ENCODE peak calls at places on chromosomes 7 and 10, in six cellular contexts. V is CD4-positive, alpha-beta T cell; D is endothelial cell; M is omental fat pad; W is H1; F is uterus. Y is an unnamed sample.

GRCh38 chr10:113820507-113820906 is 33.4 kb downstream of the DCLRE1A start:
- DNase-seq in V (no peak), D (peak), M (no peak), W (peak), F (no peak), Y (no peak)

GRCh38 chr10:124903119-124903518 is 38.8 kb upstream of the ZRANB1 start:
- DNase-seq in V (no peak), D (no peak), M (no peak), W (no peak), F (no peak), Y (no peak)

GRCh38 chr10:61834519-61834918 is 67.0 kb upstream of the ARID5B start:
- DNase-seq in V (no peak), D (no peak), M (no peak), W (no peak), F (no peak), Y (no peak)

GRCh38 chr7:31027161-31027965 is 24.7 kb upstream of the ADCYAP1R1 start:
- DNase-seq in V (no peak), D (peak), M (no peak), W (peak), F (peak), Y (peak)

GRCh38 chr10:17474595-17474994 is 20.2 kb upstream of the ST8SIA6 start:
- DNase-seq in V (no peak), D (no peak), M (no peak), W (no peak), F (no peak), Y (no peak)

GRCh38 chr10:69312537-69312936 is 34.2 kb downstream of the HK1 start:
- DNase-seq in V (no peak), D (no peak), M (no peak), W (no peak), F (no peak), Y (no peak)

GRCh38 chr10:9786101-9786500 is 1231.6 kb upstream of the CELF2 start:
- DNase-seq in V (no peak), D (no peak), M (no peak), W (no peak), F (no peak), Y (no peak)

GRCh38 chr10:100007239-100008141 is 2.3 kb downstream of the DNMBP start:
- DNase-seq in V (no peak), D (no peak), M (no peak), W (no peak), F (no peak), Y (no peak)

GRCh38 chr10:124590216-124591122 is 128.8 kb downstream of the LHPP start:
- DNase-seq in V (no peak), D (no peak), M (no peak), W (no peak), F (no peak), Y (no peak)

GRCh38 chr10:85012305-85012704 is 683.9 kb downstream of the CCSER2 start:
- DNase-seq in V (no peak), D (no peak), M (no peak), W (no peak), F (no peak), Y (no peak)

GRCh38 chr7:142303650-142304049 is 45.8 kb upstream of the PRSS58 start:
- DNase-seq in V (no peak), D (peak), M (no peak), W (no peak), F (no peak), Y (no peak)

GRCh38 chr7:37218956-37219355 is 229.7 kb downstream of the ELMO1 start:
- DNase-seq in V (no peak), D (no peak), M (no peak), W (no peak), F (no peak), Y (no peak)

GRCh38 chr10:5534051-5534821 is 9.5 kb downstream of the CALML3 start:
- DNase-seq in V (no peak), D (no peak), M (no peak), W (no peak), F (no peak), Y (peak)

GRCh38 chr7:27745064-27745583 is 5.2 kb downstream of the TAX1BP1 start:
- DNase-seq in V (no peak), D (peak), M (no peak), W (no peak), F (no peak), Y (no peak)

GRCh38 chr10:52256832-52257691 is 57.0 kb upstream of the DKK1 start:
- DNase-seq in V (no peak), D (no peak), M (no peak), W (no peak), F (no peak), Y (no peak)

GRCh38 chr10:18683427-18683826 is 24.2 kb downstream of the ARL5B start:
- DNase-seq in V (no peak), D (no peak), M (no peak), W (no peak), F (no peak), Y (no peak)

GRCh38 chr7:98815313-98815712 is 54.5 kb downstream of the TMEM130 start:
- DNase-seq in V (no peak), D (no peak), M (no peak), W (no peak), F (no peak), Y (no peak)

GRCh38 chr7:127751062-127751722 is 99.2 kb downstream of the SND1 start:
- DNase-seq in V (no peak), D (no peak), M (no peak), W (no peak), F (no peak), Y (no peak)

GRCh38 chr10:43203491-43204393 is 63.1 kb downstream of the RASGEF1A start:
- DNase-seq in V (no peak), D (peak), M (peak), W (peak), F (peak), Y (peak)

GRCh38 chr7:137992042-137992737 is 9.7 kb downstream of the CREB3L2 start:
- DNase-seq in V (no peak), D (no peak), M (no peak), W (no peak), F (no peak), Y (no peak)

GRCh38 chr10:20089884-20090283 is 273.7 kb downstream of the PLXDC2 start:
- DNase-seq in V (no peak), D (no peak), M (no peak), W (no peak), F (no peak), Y (no peak)

GRCh38 chr10:4595920-4596319 is 230.1 kb upstream of the AKR1E2 start:
- DNase-seq in V (no peak), D (no peak), M (no peak), W (no peak), F (no peak), Y (no peak)

GRCh38 chr10:128846927-128847326 is 620.1 kb upstream of the MGMT start:
- DNase-seq in V (no peak), D (no peak), M (no peak), W (peak), F (no peak), Y (no peak)

GRCh38 chr7:77415474-77415821 is 701 bp downstream of the GSAP start:
- DNase-seq in V (peak), D (no peak), M (no peak), W (peak), F (no peak), Y (no peak)

GRCh38 chr10:129742742-129743550 is 221.1 kb downstream of the EBF3 start:
- DNase-seq in V (no peak), D (no peak), M (no peak), W (peak), F (peak), Y (no peak)

GRCh38 chr10:119253433-119254174 is 46.2 kb downstream of the GRK5 start:
- DNase-seq in V (no peak), D (no peak), M (no peak), W (no peak), F (peak), Y (peak)

GRCh38 chr7:1745018-1745532 is 75.0 kb downstream of the ELFN1 start:
- DNase-seq in V (no peak), D (no peak), M (no peak), W (no peak), F (no peak), Y (no peak)

GRCh38 chr7:105769951-105770628 is 106.3 kb downstream of the ATXN7L1 start:
- DNase-seq in V (no peak), D (no peak), M (no peak), W (no peak), F (no peak), Y (no peak)

GRCh38 chr7:23712368-23713284 is 2.6 kb downstream of the STK31 start:
- DNase-seq in V (no peak), D (no peak), M (no peak), W (no peak), F (no peak), Y (no peak)

GRCh38 chr7:135434047-135434446 is 75.9 kb downstream of the CNOT4 start:
- DNase-seq in V (no peak), D (no peak), M (no peak), W (no peak), F (no peak), Y (no peak)

GRCh38 chr7:51731086-51731485 is 414.5 kb upstream of the COBL start:
- DNase-seq in V (no peak), D (no peak), M (no peak), W (peak), F (no peak), Y (no peak)

GRCh38 chr7:51732066-51732465 is 415.5 kb upstream of the COBL start:
- DNase-seq in V (no peak), D (no peak), M (no peak), W (no peak), F (no peak), Y (no peak)

GRCh38 chr7:51727441-51727840 is 410.8 kb upstream of the COBL start:
- DNase-seq in V (no peak), D (no peak), M (no peak), W (no peak), F (no peak), Y (no peak)

GRCh38 chr7:51732951-51733350 is 416.3 kb upstream of the COBL start:
- DNase-seq in V (no peak), D (no peak), M (no peak), W (no peak), F (no peak), Y (no peak)
- TF ChIP-seq CTCF in V (no peak), D (no peak), M (no peak), W (no peak), F (no peak), Y (no peak)

DNA sequence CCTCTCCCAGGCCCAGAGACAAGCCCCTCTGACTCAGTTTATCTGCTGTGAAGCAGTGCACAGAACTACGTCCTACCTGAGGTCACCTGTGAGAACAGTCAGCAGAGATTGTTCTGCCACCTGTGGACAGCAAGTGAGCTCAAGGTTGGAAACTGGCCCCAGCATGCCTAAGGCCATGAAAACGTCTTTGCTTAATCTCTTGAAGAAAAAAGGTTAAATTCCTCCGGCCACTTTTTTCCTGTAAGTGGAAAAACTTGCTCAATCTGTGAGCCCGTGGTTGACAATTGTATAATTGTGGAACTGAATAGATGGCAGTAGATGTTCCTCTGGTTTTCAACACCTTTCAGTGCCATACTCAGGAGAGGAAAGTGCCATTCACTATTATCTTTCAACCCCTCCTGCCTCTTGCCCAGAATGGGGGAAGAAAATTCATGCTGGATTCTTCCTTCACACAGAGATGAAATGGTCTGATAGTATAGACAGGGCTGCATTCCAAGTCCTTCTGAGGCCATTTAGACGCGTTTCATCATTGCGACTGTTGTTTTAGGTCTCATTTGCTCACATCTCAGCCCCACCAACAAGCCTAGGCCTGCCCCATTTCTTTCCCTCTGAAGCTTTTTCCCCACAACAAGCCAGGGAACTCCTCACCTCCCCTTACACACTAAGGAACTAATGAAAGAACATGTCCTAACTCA is 292.9 kb downstream of the FZD1 start:
- DNase-seq in V (no peak), D (no peak), M (no peak), W (no peak), F (no peak), Y (no peak)
- TF ChIP-seq CTCF in V (no peak), D (no peak), M (no peak), W (no peak), F (no peak), Y (no peak)

DNA sequence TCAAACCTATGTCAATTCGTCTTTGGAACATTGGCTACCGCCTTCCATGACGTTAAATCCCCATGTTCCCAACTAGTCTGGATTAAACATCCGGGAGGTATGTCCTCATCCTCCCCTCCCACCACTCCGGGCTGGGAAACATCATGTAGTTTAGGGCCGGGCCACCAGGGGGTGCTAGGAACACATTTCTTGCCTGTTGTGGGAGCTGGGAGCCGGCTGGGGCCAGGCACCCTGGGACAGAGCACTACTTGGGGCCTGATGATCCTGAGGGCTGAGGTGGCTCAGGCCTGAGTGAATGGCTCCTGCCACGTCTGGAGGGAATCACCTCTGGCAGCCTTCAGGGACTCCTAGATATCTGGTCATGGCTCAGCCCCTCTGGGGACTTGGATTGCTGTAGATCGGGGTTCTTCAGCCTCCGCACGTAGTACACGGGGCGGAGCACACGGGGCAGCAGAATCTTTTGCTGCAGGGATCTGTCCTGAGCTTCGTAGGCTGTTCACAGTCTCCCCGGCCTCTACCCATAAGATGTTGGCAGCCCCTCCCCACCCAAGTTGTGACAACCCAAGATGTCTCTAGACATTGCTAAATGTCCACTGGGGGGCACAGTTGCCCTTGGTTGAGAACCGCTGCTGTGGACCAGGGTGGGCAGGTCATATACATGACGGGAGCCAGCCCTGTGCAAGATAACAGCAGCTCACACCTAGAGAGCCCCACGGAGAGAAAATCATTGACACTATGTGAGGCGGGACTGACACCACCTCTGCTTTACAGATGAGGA is 141.2 kb upstream of the ZNF716 start:
- DNase-seq in V (no peak), D (no peak), M (no peak), W (peak), F (no peak), Y (no peak)
- TF ChIP-seq CTCF in V (no peak), D (no peak), M (no peak), W (peak), F (no peak), Y (peak)

GRCh38 chr7:143362126-143362961 is at the start of gene FAM131B:
- DNase-seq in V (peak), D (no peak), M (no peak), W (peak), F (no peak), Y (no peak)
- TF ChIP-seq CTCF in V (no peak), D (no peak), M (no peak), W (no peak), F (no peak), Y (no peak)